ENCODE peak calls at places on chromosomes 5 and 9, in four cellular contexts. M, C, X and L are unnamed samples.

GRCh38 chr5:146592342-146592741 is 76.4 kb upstream of the GPR151 start:
- DNase-seq in M (no peak), C (no peak), X (no peak), L (no peak)

GRCh38 chr5:132466453-132467291 is 23.9 kb downstream of the IRF1 start:
- DNase-seq in M (peak), C (no peak), X (peak), L (peak)

GRCh38 chr9:135885100-135885853 is 22.1 kb downstream of the CAMSAP1 start:
- DNase-seq in M (no peak), C (no peak), X (no peak), L (peak)

GRCh38 chr9:130539473-130540223 is 39.7 kb upstream of the FUBP3 start:
- DNase-seq in M (no peak), C (peak), X (no peak), L (no peak)

GRCh38 chr5:107668933-107669542 is 1.7 kb downstream of the EFNA5 start:
- DNase-seq in M (no peak), C (no peak), X (no peak), L (no peak)

GRCh38 chr5:143600396-143601075 is 197.1 kb upstream of the NR3C1 start:
- DNase-seq in M (no peak), C (peak), X (no peak), L (no peak)

GRCh38 chr5:68245325-68245724 is 29.8 kb downstream of the PIK3R1 start:
- DNase-seq in M (no peak), C (peak), X (no peak), L (no peak)

GRCh38 chr5:100553209-100553608 is 18.0 kb downstream of the FAM174A start:
- DNase-seq in M (no peak), C (peak), X (no peak), L (no peak)

GRCh38 chr5:67028981-67029380 is 167.6 kb downstream of the CD180 start:
- DNase-seq in M (no peak), C (no peak), X (no peak), L (no peak)

GRCh38 chr9:136093995-136094881 is 851 bp downstream of the NACC2 start:
- DNase-seq in M (peak), C (peak), X (no peak), L (no peak)

GRCh38 chr5:68861099-68861498 is 232.7 kb upstream of the SLC30A5 start:
- DNase-seq in M (no peak), C (no peak), X (no peak), L (no peak)

GRCh38 chr5:57825026-57825683 is 342.5 kb upstream of the ACTBL2 start:
- DNase-seq in M (no peak), C (peak), X (no peak), L (no peak)

GRCh38 chr9:114911167-114911821 is 19.1 kb downstream of the TNFSF8 start:
- DNase-seq in M (no peak), C (peak), X (no peak), L (no peak)

GRCh38 chr9:108634669-108635462 is 220.9 kb downstream of the ACTL7B start:
- DNase-seq in M (no peak), C (no peak), X (no peak), L (no peak)

GRCh38 chr9:3517377-3518048 is 8.3 kb downstream of the RFX3 start:
- DNase-seq in M (no peak), C (peak), X (no peak), L (no peak)

GRCh38 chr5:111106320-111106948 is 14.3 kb downstream of the WDR36 start:
- DNase-seq in M (no peak), C (no peak), X (no peak), L (no peak)

GRCh38 chr9:121902483-121903135 is 190.5 kb downstream of the TTLL11 start:
- DNase-seq in M (no peak), C (peak), X (no peak), L (no peak)

GRCh38 chr5:53008751-53009150 is 19.6 kb downstream of the ITGA2 start:
- DNase-seq in M (no peak), C (peak), X (peak), L (peak)

GRCh38 chr5:176413255-176413565 is 3.1 kb downstream of the CLTB start:
- DNase-seq in M (no peak), C (peak), X (no peak), L (no peak)

GRCh38 chr5:53211799-53212198 is 102.2 kb upstream of the MOCS2 start:
- DNase-seq in M (no peak), C (peak), X (no peak), L (no peak)

GRCh38 chr9:33320568-33321261 is 30.4 kb downstream of the NFX1 start:
- DNase-seq in M (no peak), C (peak), X (no peak), L (no peak)

GRCh38 chr5:145948921-145949320 is 12.5 kb downstream of the SH3RF2 start:
- DNase-seq in M (no peak), C (no peak), X (no peak), L (no peak)

GRCh38 chr9:108677776-108678175 is 178.0 kb downstream of the ACTL7B start:
- DNase-seq in M (no peak), C (no peak), X (no peak), L (no peak)

GRCh38 chr5:111197523-111197922 is 26.7 kb upstream of the CAMK4 start:
- DNase-seq in M (no peak), C (peak), X (no peak), L (no peak)

GRCh38 chr5:6713274-6714181 is at the start of gene TENT4A:
- DNase-seq in M (no peak), C (no peak), X (peak), L (peak)

GRCh38 chr5:56075361-56075760 is 80.6 kb upstream of the IL6ST start:
- DNase-seq in M (no peak), C (peak), X (no peak), L (no peak)

GRCh38 chr5:124655943-124656459 is 90.4 kb downstream of the ZNF608 start:
- DNase-seq in M (no peak), C (peak), X (no peak), L (no peak)

GRCh38 chr5:110917161-110917875 is 154.2 kb upstream of the TSLP start:
- DNase-seq in M (no peak), C (no peak), X (no peak), L (no peak)

GRCh38 chr9:109600142-109600541 is 102.0 kb upstream of the PTPN3 start:
- DNase-seq in M (no peak), C (peak), X (no peak), L (no peak)

GRCh38 chr5:179250561-179251225 is 94.6 kb downstream of the ADAMTS2 start:
- DNase-seq in M (peak), C (no peak), X (no peak), L (no peak)

GRCh38 chr5:33470544-33470943 is 29.8 kb downstream of the TARS1 start:
- DNase-seq in M (no peak), C (peak), X (no peak), L (peak)

GRCh38 chr9:129561594-129562281 is 59.2 kb downstream of the C9orf50 start:
- DNase-seq in M (no peak), C (no peak), X (no peak), L (no peak)

GRCh38 chr5:89457411-89458329 is 574.7 kb upstream of the MEF2C start:
- DNase-seq in M (no peak), C (peak), X (no peak), L (no peak)

GRCh38 chr5:170312666-170313065 is 15.1 kb upstream of the LCP2 start:
- DNase-seq in M (no peak), C (no peak), X (no peak), L (no peak)

GRCh38 chr5:45225571-45226031 is 416.9 kb downstream of the MRPS30 start:
- DNase-seq in M (no peak), C (no peak), X (no peak), L (no peak)

GRCh38 chr9:115109486-115109885 is 8.5 kb downstream of the TNC start:
- DNase-seq in M (no peak), C (peak), X (no peak), L (no peak)

GRCh38 chr9:92393686-92394085 is 10.7 kb downstream of the OGN start:
- DNase-seq in M (no peak), C (no peak), X (no peak), L (no peak)

GRCh38 chr5:134100283-134101011 is 14.0 kb upstream of the TCF7 start:
- DNase-seq in M (peak), C (no peak), X (peak), L (peak)

DNA sequence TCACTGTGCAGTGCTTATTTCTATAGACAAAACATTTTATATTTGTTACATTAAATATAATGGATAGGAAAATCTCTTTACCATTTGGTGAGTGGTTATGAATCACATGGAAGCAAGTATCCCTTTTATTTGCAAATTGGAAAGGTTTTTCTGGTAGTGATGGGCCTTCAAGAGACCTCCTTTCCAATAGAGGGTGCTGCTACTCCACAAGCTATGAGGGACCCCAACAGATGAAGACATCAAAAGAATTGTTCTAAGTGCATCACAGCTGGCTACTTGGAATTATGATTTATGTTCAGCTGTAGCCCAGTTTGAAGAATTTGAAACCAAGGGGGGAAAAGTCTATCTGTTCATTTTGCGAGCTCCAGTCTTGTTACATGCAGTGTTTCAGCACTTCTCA is 493.7 kb upstream of the SGCD start:
- DNase-seq in M (no peak), C (no peak), X (no peak), L (no peak)
- TF ChIP-seq CTCF in M (no peak), C (no peak), X (no peak), L (no peak)

GRCh38 chr5:115160975-115161475 is 8.7 kb downstream of the TRIM36 start:
- DNase-seq in M (no peak), C (no peak), X (no peak), L (no peak)
- TF ChIP-seq CTCF in M (no peak), C (no peak), X (no peak), L (no peak)

GRCh38 chr5:153866176-153866575 is 172.5 kb downstream of the FAM114A2 start:
- DNase-seq in M (no peak), C (no peak), X (no peak), L (no peak)
- TF ChIP-seq CTCF in M (no peak), C (no peak), X (no peak), L (no peak)

DNA sequence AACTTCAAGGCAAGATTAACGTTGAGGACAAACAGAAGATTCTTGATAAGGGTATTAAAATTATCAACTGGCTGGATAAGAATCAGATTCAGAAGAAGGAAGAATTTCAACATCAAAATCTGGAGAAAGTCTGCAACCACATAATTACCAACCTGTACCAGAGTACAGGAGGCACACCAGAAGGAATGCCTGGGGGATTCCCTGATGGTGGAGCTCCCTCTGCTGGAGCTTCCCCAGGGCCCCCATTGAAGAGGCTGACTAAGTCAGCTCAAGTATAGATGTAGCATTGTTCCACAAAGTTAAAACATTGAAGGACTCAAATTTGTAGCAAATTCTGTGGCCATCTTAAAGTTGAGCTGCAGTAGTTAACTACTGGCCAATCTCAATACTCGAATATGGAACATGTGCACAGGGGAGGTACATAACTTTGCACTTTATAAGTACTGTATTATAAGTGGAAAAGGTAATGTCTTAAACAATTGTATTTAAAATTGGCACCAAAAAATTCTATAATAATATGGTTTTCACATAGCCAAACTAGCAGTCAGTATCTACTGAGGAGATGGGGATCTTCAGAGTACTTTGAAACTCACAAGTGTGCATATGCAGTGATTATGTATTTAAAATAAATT is 237.5 kb downstream of the CHSY3 start:
- DNase-seq in M (no peak), C (peak), X (peak), L (peak)
- TF ChIP-seq CTCF in M (no peak), C (peak), X (peak), L (peak)

DNA sequence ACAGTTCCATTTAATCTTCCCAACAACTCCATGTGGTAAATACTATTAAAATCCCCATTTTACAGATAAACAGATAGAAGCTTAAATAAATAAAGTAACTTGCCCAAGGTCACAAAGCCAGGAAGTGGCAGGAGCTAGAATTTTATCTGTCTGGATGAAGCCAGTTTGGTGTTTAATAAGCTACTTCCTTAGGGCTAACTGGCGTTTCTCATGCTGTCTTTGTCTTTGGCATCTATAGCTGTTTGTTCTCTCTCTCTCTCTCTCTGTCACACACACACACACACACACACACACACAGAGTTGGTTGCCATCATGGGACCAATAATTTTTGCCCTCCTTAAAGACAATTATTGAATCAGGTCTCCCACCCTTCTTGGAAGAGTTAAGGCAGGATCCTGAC is 8.6 kb upstream of the ADRA1B start:
- DNase-seq in M (no peak), C (no peak), X (no peak), L (no peak)
- TF ChIP-seq CTCF in M (no peak), C (no peak), X (no peak), L (no peak)

GRCh38 chr5:178207917-178208280 is 3.6 kb downstream of the HNRNPAB start:
- DNase-seq in M (no peak), C (no peak), X (no peak), L (no peak)

GRCh38 chr5:178209334-178210072 is 5.2 kb downstream of the HNRNPAB start:
- DNase-seq in M (no peak), C (no peak), X (no peak), L (no peak)

GRCh38 chr5:178210073-178210526 is 5.8 kb downstream of the HNRNPAB start:
- DNase-seq in M (no peak), C (no peak), X (no peak), L (no peak)

GRCh38 chr5:178207183-178207916 is 3.0 kb downstream of the HNRNPAB start:
- DNase-seq in M (peak), C (no peak), X (no peak), L (no peak)

GRCh38 chr5:178208540-178209227 is 4.4 kb downstream of the HNRNPAB start:
- DNase-seq in M (no peak), C (no peak), X (no peak), L (no peak)
- TF ChIP-seq CTCF in M (no peak), C (no peak), X (no peak), L (no peak)

GRCh38 chr5:140855772-140856674 is at the start of gene PCDHA10:
- DNase-seq in M (no peak), C (no peak), X (no peak), L (no peak)
- TF ChIP-seq CTCF in M (no peak), C (no peak), X (no peak), L (no peak)

GRCh38 chr9:89246840-89247239 is 64.2 kb upstream of the CKS2 start:
- DNase-seq in M (no peak), C (no peak), X (no peak), L (no peak)
- TF ChIP-seq CTCF in M (no peak), C (no peak), X (no peak), L (no peak)

DNA sequence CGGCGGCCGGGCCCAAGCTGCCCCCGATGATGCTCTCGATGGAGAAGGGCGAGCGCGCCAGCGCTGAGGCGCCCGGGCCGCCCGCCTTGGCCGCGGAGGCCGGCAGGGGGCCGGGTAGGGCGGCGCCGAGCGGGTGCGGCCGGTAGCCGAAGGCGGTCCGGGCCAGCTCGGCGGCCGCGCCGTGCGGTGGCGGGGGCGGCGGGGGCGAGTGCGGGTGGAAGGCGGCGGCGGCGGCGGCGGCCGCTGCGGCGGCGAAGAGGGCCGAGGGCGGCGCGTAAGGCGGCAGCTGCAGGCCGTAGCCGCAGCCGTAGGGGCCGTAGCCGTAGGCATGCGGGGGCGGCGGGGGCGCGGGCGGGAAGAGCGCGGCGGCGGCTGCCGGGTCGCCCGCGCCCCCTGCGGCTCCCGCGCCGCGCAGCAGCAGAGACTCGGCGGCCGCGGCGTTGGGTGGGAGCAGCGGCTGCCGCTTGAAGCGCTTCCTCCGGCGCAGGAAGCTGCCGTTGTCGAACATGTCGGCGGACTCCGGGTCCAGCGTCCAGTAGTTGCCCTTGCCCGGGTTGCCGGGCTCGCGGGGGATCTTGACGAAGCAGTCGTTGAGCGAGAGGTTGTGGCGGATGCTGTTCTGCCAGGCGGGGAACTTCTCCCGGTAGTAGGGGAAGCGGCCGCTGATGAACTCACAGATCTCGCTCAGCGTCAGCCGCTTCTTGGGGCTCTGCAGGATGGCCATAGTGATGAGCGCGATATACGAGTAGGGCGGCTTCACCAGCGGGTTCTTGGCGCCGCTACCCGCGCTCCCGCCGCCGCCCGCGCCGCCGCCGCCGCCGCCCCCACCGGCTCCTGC is 1.1 kb downstream of the FOXD1 start:
- DNase-seq in M (peak), C (no peak), X (peak), L (peak)
- TF ChIP-seq CTCF in M (no peak), C (no peak), X (no peak), L (no peak)